ENCODE peak calls at places on chromosomes 12 and 14, in five cellular contexts. One of them, this sample, is unnamed.

GRCh38 chr12:64572241-64572640 is 38.1 kb upstream of the RASSF3 start:
- DNase-seq in HepG2: no peak
- DNase-seq in H1: no peak
- DNase-seq in NT2/D1: no peak
- DNase-seq in GM12878: no peak
- DNase-seq in this sample: no peak

GRCh38 chr12:123942911-123943648 is 29.6 kb downstream of the CCDC92 start:
- DNase-seq in HepG2: no peak
- DNase-seq in NT2/D1: no peak
- DNase-seq in GM12878: no peak
- DNase-seq in H1: no peak
- DNase-seq in this sample: no peak

GRCh38 chr14:100107236-100107635 is 42.0 kb downstream of the EVL start:
- DNase-seq in HepG2: no peak
- DNase-seq in GM12878: no peak
- DNase-seq in H1: no peak
- DNase-seq in NT2/D1: no peak
- DNase-seq in this sample: no peak

GRCh38 chr14:100375963-100376735 is 53.0 kb downstream of the SLC25A47 start:
- DNase-seq in HepG2: peak
- DNase-seq in NT2/D1: peak
- DNase-seq in H1: peak
- DNase-seq in GM12878: peak
- DNase-seq in this sample: peak

GRCh38 chr14:101471723-101472517 is 89.4 kb upstream of the DIO3 start:
- DNase-seq in HepG2: no peak
- DNase-seq in H1: peak
- DNase-seq in GM12878: no peak
- DNase-seq in NT2/D1: no peak
- DNase-seq in this sample: no peak

GRCh38 chr12:132305991-132306884 is 23.2 kb downstream of the GALNT9 start:
- DNase-seq in H1: no peak
- DNase-seq in GM12878: no peak
- DNase-seq in NT2/D1: no peak
- DNase-seq in HepG2: no peak
- DNase-seq in this sample: no peak

GRCh38 chr12:112307219-112308062 is 74.8 kb downstream of the HECTD4 start:
- DNase-seq in NT2/D1: no peak
- DNase-seq in GM12878: no peak
- DNase-seq in H1: no peak
- DNase-seq in HepG2: no peak
- DNase-seq in this sample: no peak

GRCh38 chr12:104250366-104251125 is 35.0 kb downstream of the TXNRD1 start:
- DNase-seq in GM12878: no peak
- DNase-seq in HepG2: no peak
- DNase-seq in NT2/D1: no peak
- DNase-seq in H1: no peak
- DNase-seq in this sample: no peak

GRCh38 chr12:67589078-67589477 is 59.5 kb upstream of the DYRK2 start:
- DNase-seq in HepG2: no peak
- DNase-seq in NT2/D1: no peak
- DNase-seq in H1: no peak
- DNase-seq in GM12878: no peak
- DNase-seq in this sample: no peak

DNA sequence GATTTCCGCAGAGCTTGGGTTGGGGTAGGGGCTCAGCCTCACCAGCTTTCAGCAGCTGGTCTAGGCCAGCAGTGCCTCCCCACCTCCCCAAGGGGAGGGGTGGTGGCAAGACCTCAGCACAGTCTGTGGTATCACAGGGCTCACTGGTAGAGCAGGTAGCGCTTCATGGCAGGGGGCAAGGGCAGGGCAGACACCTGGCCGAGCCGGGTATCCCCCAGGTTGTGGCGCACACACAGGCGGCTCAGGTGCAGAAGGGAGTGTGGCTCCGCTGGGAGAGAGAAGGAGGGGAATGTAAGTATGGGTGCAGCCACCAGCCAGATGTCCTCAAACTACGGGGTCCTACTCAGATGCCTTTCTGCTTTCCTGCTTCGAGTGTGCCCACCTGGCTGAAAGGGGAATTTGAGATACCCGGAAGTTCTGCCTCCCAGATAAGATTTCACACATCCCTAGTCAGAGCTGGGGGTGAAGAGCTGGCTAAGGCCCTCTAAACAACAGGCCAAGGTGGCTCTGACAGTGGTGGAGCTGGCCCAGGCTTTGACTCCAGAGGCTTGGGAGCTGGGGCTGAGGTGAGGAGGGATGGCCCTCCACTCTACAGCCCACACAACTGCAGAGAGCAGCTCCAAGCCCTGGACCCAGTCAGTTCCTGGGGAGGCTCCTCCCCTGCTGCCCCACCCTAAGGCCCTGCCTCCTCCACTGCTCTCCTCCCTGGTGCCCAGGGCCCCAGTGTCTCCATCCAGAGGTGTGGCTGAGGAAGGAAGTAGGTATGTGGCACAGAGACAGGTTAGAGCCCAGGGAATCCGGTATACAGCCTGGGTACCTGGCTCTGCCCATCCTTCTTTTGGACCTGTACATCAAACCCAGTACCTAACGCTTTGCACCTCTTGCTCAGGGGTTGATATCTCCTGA is 1.8 kb downstream of the SPSB2 start:
- DNase-seq in GM12878: no peak
- DNase-seq in H1: peak
- DNase-seq in NT2/D1: no peak
- DNase-seq in HepG2: no peak
- DNase-seq in this sample: no peak
- TF ChIP-seq SUZ12 in GM12878: no peak
- TF ChIP-seq SUZ12 in H1: no peak
- TF ChIP-seq SUZ12 in NT2/D1: no peak
- TF ChIP-seq SUZ12 in HepG2: no peak
- TF ChIP-seq SUZ12 in this sample: no peak

GRCh38 chr14:98826618-98827017 is 445.4 kb downstream of the BCL11B start:
- DNase-seq in GM12878: no peak
- DNase-seq in NT2/D1: no peak
- DNase-seq in H1: no peak
- DNase-seq in HepG2: no peak
- DNase-seq in this sample: no peak
- TF ChIP-seq SUZ12 in GM12878: no peak
- TF ChIP-seq SUZ12 in NT2/D1: no peak
- TF ChIP-seq SUZ12 in H1: no peak
- TF ChIP-seq SUZ12 in HepG2: no peak
- TF ChIP-seq SUZ12 in this sample: no peak

GRCh38 chr14:40985584-40985983 is 621.1 kb upstream of the LRFN5 start:
- DNase-seq in NT2/D1: no peak
- DNase-seq in HepG2: no peak
- DNase-seq in H1: no peak
- DNase-seq in GM12878: no peak
- DNase-seq in this sample: no peak
- TF ChIP-seq SUZ12 in NT2/D1: no peak
- TF ChIP-seq SUZ12 in HepG2: no peak
- TF ChIP-seq SUZ12 in H1: no peak
- TF ChIP-seq SUZ12 in GM12878: no peak
- TF ChIP-seq SUZ12 in this sample: no peak

GRCh38 chr14:95814363-95815225 is 62.0 kb upstream of the TUNAR start:
- DNase-seq in GM12878: no peak
- DNase-seq in NT2/D1: no peak
- DNase-seq in HepG2: no peak
- DNase-seq in H1: peak
- DNase-seq in this sample: no peak

GRCh38 chr14:95808371-95808770 is 68.3 kb upstream of the TUNAR start:
- DNase-seq in HepG2: no peak
- DNase-seq in H1: peak
- DNase-seq in GM12878: no peak
- DNase-seq in NT2/D1: no peak
- DNase-seq in this sample: no peak

GRCh38 chr14:95815226-95815690 is 61.4 kb upstream of the TUNAR start:
- DNase-seq in HepG2: no peak
- DNase-seq in GM12878: no peak
- DNase-seq in H1: peak
- DNase-seq in NT2/D1: peak
- DNase-seq in this sample: no peak

GRCh38 chr14:95816539-95816938 is 60.1 kb upstream of the TUNAR start:
- DNase-seq in NT2/D1: no peak
- DNase-seq in H1: peak
- DNase-seq in HepG2: no peak
- DNase-seq in GM12878: no peak
- DNase-seq in this sample: no peak

GRCh38 chr14:95811813-95812212 is 64.8 kb upstream of the TUNAR start:
- DNase-seq in H1: no peak
- DNase-seq in NT2/D1: no peak
- DNase-seq in HepG2: no peak
- DNase-seq in GM12878: no peak
- DNase-seq in this sample: no peak
- TF ChIP-seq SUZ12 in H1: no peak
- TF ChIP-seq SUZ12 in NT2/D1: no peak
- TF ChIP-seq SUZ12 in HepG2: no peak
- TF ChIP-seq SUZ12 in GM12878: no peak
- TF ChIP-seq SUZ12 in this sample: no peak

GRCh38 chr12:68831751-68832503 is 23.9 kb downstream of the MDM2 start:
- DNase-seq in GM12878: no peak
- DNase-seq in H1: no peak
- DNase-seq in HepG2: no peak
- DNase-seq in NT2/D1: no peak
- DNase-seq in this sample: no peak
- TF ChIP-seq SUZ12 in GM12878: no peak
- TF ChIP-seq SUZ12 in H1: no peak
- TF ChIP-seq SUZ12 in HepG2: no peak
- TF ChIP-seq SUZ12 in NT2/D1: no peak
- TF ChIP-seq SUZ12 in this sample: no peak